ENCODE peak calls at places on chromosome 12, in six cellular contexts. One of them, this sample, is unnamed. For H3K4me1 and H3K9me3, the result is how much of the 10 kb centered on the place peaks cover.

GRCh38 chr12:10722905-10723866 is at the start of gene YBX3:
- DNase-seq in GM23248: peak
- DNase-seq in mucosa of descending colon: peak
- DNase-seq in psoas muscle: peak
- DNase-seq in hepatocyte: peak
- DNase-seq in upper lobe of right lung: peak
- DNase-seq in this sample: peak

GRCh38 chr12:67019070-67019469 is 250.1 kb upstream of the CAND1 start:
- DNase-seq in GM23248: no peak
- DNase-seq in mucosa of descending colon: no peak
- DNase-seq in psoas muscle: no peak
- DNase-seq in hepatocyte: no peak
- DNase-seq in upper lobe of right lung: no peak
- DNase-seq in this sample: no peak

GRCh38 chr12:45973526-45973925 is 16.8 kb downstream of the SCAF11 start:
- DNase-seq in GM23248: peak
- DNase-seq in mucosa of descending colon: no peak
- DNase-seq in psoas muscle: no peak
- DNase-seq in hepatocyte: no peak
- DNase-seq in upper lobe of right lung: no peak
- DNase-seq in this sample: no peak

GRCh38 chr12:56337753-56338221 is 897 bp upstream of the IL23A start:
- DNase-seq in GM23248: peak
- DNase-seq in mucosa of descending colon: no peak
- DNase-seq in psoas muscle: no peak
- DNase-seq in hepatocyte: no peak
- DNase-seq in upper lobe of right lung: no peak
- DNase-seq in this sample: no peak

GRCh38 chr12:66629138-66629880 is 49.6 kb downstream of the GRIP1 start:
- DNase-seq in GM23248: no peak
- DNase-seq in mucosa of descending colon: no peak
- DNase-seq in psoas muscle: no peak
- DNase-seq in hepatocyte: no peak
- DNase-seq in upper lobe of right lung: no peak
- DNase-seq in this sample: no peak

GRCh38 chr12:102730996-102731395 is 186.0 kb downstream of the PAH start:
- DNase-seq in GM23248: no peak
- DNase-seq in mucosa of descending colon: no peak
- DNase-seq in psoas muscle: no peak
- DNase-seq in hepatocyte: no peak
- DNase-seq in upper lobe of right lung: no peak
- DNase-seq in this sample: no peak

GRCh38 chr12:116529048-116529447 is 30.1 kb upstream of the MAP1LC3B2 start:
- DNase-seq in GM23248: peak
- DNase-seq in mucosa of descending colon: no peak
- DNase-seq in psoas muscle: no peak
- DNase-seq in hepatocyte: peak
- DNase-seq in upper lobe of right lung: no peak
- DNase-seq in this sample: no peak

GRCh38 chr12:20154060-20154459 is 214.3 kb upstream of the PDE3A start:
- DNase-seq in GM23248: no peak
- DNase-seq in mucosa of descending colon: no peak
- DNase-seq in psoas muscle: no peak
- DNase-seq in hepatocyte: no peak
- DNase-seq in upper lobe of right lung: no peak
- DNase-seq in this sample: peak

GRCh38 chr12:6943387-6943718 is 263 bp upstream of the RNU7-1 start:
- DNase-seq in GM23248: peak
- DNase-seq in mucosa of descending colon: peak
- DNase-seq in psoas muscle: peak
- DNase-seq in hepatocyte: peak
- DNase-seq in upper lobe of right lung: no peak
- DNase-seq in this sample: peak

GRCh38 chr12:95623554-95624170 is 72.4 kb upstream of the USP44 start:
- DNase-seq in GM23248: peak
- DNase-seq in mucosa of descending colon: peak
- DNase-seq in psoas muscle: peak
- DNase-seq in hepatocyte: peak
- DNase-seq in upper lobe of right lung: peak
- DNase-seq in this sample: peak

GRCh38 chr12:85057370-85057963 is 21.3 kb downstream of the LRRIQ1 start:
- DNase-seq in GM23248: peak
- DNase-seq in mucosa of descending colon: no peak
- DNase-seq in psoas muscle: no peak
- DNase-seq in hepatocyte: peak
- DNase-seq in upper lobe of right lung: no peak
- DNase-seq in this sample: peak

GRCh38 chr12:115956674-115957073 is 320.8 kb downstream of the MED13L start:
- DNase-seq in GM23248: no peak
- DNase-seq in mucosa of descending colon: no peak
- DNase-seq in psoas muscle: no peak
- DNase-seq in hepatocyte: no peak
- DNase-seq in upper lobe of right lung: no peak
- DNase-seq in this sample: no peak

GRCh38 chr12:75816892-75817291 is 214.7 kb downstream of the PHLDA1 start:
- DNase-seq in GM23248: peak
- DNase-seq in mucosa of descending colon: no peak
- DNase-seq in psoas muscle: no peak
- DNase-seq in hepatocyte: no peak
- DNase-seq in upper lobe of right lung: no peak
- DNase-seq in this sample: peak

GRCh38 chr12:21500786-21501257 is 613 bp downstream of the RECQL start:
- DNase-seq in GM23248: no peak
- DNase-seq in mucosa of descending colon: no peak
- DNase-seq in psoas muscle: no peak
- DNase-seq in hepatocyte: no peak
- DNase-seq in upper lobe of right lung: no peak
- DNase-seq in this sample: no peak

GRCh38 chr12:91896725-91897515 is 248.7 kb downstream of the BTG1 start:
- DNase-seq in GM23248: peak
- DNase-seq in mucosa of descending colon: no peak
- DNase-seq in psoas muscle: peak
- DNase-seq in hepatocyte: no peak
- DNase-seq in upper lobe of right lung: no peak
- DNase-seq in this sample: no peak

GRCh38 chr12:110252716-110253115 is 28.3 kb upstream of the ATP2A2 start:
- DNase-seq in GM23248: no peak
- DNase-seq in mucosa of descending colon: no peak
- DNase-seq in psoas muscle: no peak
- DNase-seq in hepatocyte: no peak
- DNase-seq in upper lobe of right lung: peak
- DNase-seq in this sample: no peak

GRCh38 chr12:84561362-84561761 is 351.2 kb downstream of the SLC6A15 start:
- DNase-seq in GM23248: peak
- DNase-seq in mucosa of descending colon: no peak
- DNase-seq in psoas muscle: no peak
- DNase-seq in hepatocyte: no peak
- DNase-seq in upper lobe of right lung: no peak
- DNase-seq in this sample: no peak

GRCh38 chr12:14655284-14655683 is 41.1 kb downstream of the GUCY2C start:
- DNase-seq in GM23248: no peak
- DNase-seq in mucosa of descending colon: no peak
- DNase-seq in psoas muscle: no peak
- DNase-seq in hepatocyte: no peak
- DNase-seq in upper lobe of right lung: no peak
- DNase-seq in this sample: no peak

GRCh38 chr12:11717533-11717961 is 68.1 kb downstream of the ETV6 start:
- DNase-seq in GM23248: peak
- DNase-seq in mucosa of descending colon: no peak
- DNase-seq in psoas muscle: no peak
- DNase-seq in hepatocyte: peak
- DNase-seq in upper lobe of right lung: no peak
- DNase-seq in this sample: peak

GRCh38 chr12:77243345-77243744 is 178.0 kb upstream of the E2F7 start:
- DNase-seq in GM23248: no peak
- DNase-seq in mucosa of descending colon: no peak
- DNase-seq in psoas muscle: no peak
- DNase-seq in hepatocyte: no peak
- DNase-seq in upper lobe of right lung: no peak
- DNase-seq in this sample: no peak

GRCh38 chr12:52206309-52207040 is 14.7 kb upstream of the KRT80 start:
- DNase-seq in GM23248: no peak
- DNase-seq in mucosa of descending colon: peak
- DNase-seq in psoas muscle: no peak
- DNase-seq in hepatocyte: no peak
- DNase-seq in upper lobe of right lung: peak
- DNase-seq in this sample: no peak

GRCh38 chr12:153080-153746 is 60.7 kb downstream of the SLC6A12 start:
- DNase-seq in GM23248: peak
- DNase-seq in mucosa of descending colon: peak
- DNase-seq in psoas muscle: peak
- DNase-seq in hepatocyte: peak
- DNase-seq in upper lobe of right lung: peak
- DNase-seq in this sample: peak

GRCh38 chr12:8077207-8077606 is 4.9 kb upstream of the NECAP1 start:
- DNase-seq in GM23248: peak
- DNase-seq in mucosa of descending colon: no peak
- DNase-seq in psoas muscle: no peak
- DNase-seq in hepatocyte: no peak
- DNase-seq in upper lobe of right lung: no peak
- DNase-seq in this sample: no peak
- H3K4me1 ChIP-seq in GM23248: under half
- H3K4me1 ChIP-seq in mucosa of descending colon: under half
- H3K4me1 ChIP-seq in psoas muscle: under half
- H3K4me1 ChIP-seq in hepatocyte: under half
- H3K4me1 ChIP-seq in upper lobe of right lung: under half
- H3K4me1 ChIP-seq in this sample: under half

DNA sequence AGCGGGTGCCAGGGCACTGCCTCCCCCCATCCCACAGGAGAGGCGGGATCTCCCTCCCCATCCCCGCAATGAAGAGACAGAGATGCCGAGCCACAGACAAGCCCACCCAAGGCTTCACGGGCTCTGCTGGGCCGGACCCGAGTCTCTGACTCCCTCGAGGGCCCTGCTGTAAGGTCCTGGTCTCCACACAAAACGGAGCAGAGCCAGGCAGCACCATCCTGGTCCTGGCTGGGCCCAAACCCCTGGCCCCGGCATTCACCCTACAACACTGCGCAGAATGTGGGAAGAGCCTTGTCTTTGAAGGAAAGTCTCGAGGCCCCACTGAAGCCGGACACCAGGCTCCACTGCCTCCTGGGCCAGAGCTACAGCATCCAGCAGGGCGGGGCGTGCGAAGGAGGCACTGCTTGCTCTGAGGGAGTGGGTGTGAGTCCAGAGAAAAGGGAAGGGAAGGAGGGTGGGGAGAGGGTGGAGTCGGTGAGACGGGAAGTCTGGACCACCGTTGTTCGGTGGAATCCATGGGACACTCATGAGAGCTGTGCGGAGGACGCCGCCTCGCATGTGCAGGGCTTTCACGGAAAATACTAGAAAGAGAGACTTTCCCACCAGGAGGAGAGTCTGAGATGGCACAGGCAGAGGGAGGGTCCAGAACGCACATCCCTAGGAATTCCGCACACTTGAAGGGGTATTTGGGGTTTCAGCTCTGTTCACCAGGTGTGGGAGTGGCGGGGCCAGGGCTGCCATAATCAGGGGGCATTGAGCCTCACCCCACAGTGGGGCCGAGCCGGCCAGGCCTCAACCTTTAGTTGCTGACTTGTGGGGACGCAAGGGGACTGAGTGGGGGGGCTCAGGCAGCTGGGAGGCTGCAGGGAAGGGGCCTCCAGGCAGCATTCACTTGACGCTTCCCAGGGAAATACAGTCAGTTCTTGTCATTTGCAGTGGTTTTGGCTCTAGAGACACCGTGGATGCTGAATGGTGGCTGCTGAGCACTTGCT is 36.8 kb downstream of the GALNT9 start:
- DNase-seq in GM23248: no peak
- DNase-seq in mucosa of descending colon: no peak
- DNase-seq in psoas muscle: peak
- DNase-seq in hepatocyte: no peak
- DNase-seq in upper lobe of right lung: no peak
- DNase-seq in this sample: no peak
- H3K9me3 ChIP-seq in GM23248: under half
- H3K9me3 ChIP-seq in mucosa of descending colon: under half
- H3K9me3 ChIP-seq in psoas muscle: under half
- H3K9me3 ChIP-seq in hepatocyte: under half
- H3K9me3 ChIP-seq in upper lobe of right lung: under half
- H3K9me3 ChIP-seq in this sample: under half

GRCh38 chr12:122866950-122867607 is 28.8 kb downstream of the VPS37B start:
- DNase-seq in GM23248: no peak
- DNase-seq in mucosa of descending colon: peak
- DNase-seq in psoas muscle: no peak
- DNase-seq in hepatocyte: no peak
- DNase-seq in upper lobe of right lung: peak
- DNase-seq in this sample: no peak
- H3K4me1 ChIP-seq in GM23248: under half
- H3K4me1 ChIP-seq in mucosa of descending colon: half or more
- H3K4me1 ChIP-seq in psoas muscle: under half
- H3K4me1 ChIP-seq in hepatocyte: under half
- H3K4me1 ChIP-seq in upper lobe of right lung: under half
- H3K4me1 ChIP-seq in this sample: under half

GRCh38 chr12:50185975-50186663 is 18.9 kb upstream of the CERS5 start:
- DNase-seq in GM23248: peak
- DNase-seq in mucosa of descending colon: no peak
- DNase-seq in psoas muscle: no peak
- DNase-seq in hepatocyte: no peak
- DNase-seq in upper lobe of right lung: no peak
- DNase-seq in this sample: no peak
- H3K9me3 ChIP-seq in GM23248: under half
- H3K9me3 ChIP-seq in mucosa of descending colon: under half
- H3K9me3 ChIP-seq in psoas muscle: under half
- H3K9me3 ChIP-seq in hepatocyte: under half
- H3K9me3 ChIP-seq in upper lobe of right lung: under half
- H3K9me3 ChIP-seq in this sample: under half

GRCh38 chr12:57370696-57371095 is 60.1 kb downstream of the R3HDM2 start:
- DNase-seq in GM23248: peak
- DNase-seq in mucosa of descending colon: no peak
- DNase-seq in psoas muscle: no peak
- DNase-seq in hepatocyte: no peak
- DNase-seq in upper lobe of right lung: no peak
- DNase-seq in this sample: no peak
- H3K4me1 ChIP-seq in GM23248: under half
- H3K4me1 ChIP-seq in mucosa of descending colon: under half
- H3K4me1 ChIP-seq in psoas muscle: under half
- H3K4me1 ChIP-seq in hepatocyte: under half
- H3K4me1 ChIP-seq in upper lobe of right lung: under half
- H3K4me1 ChIP-seq in this sample: under half

This sample was measured in small intestine.